ENCODE peak calls at places on chromosome 15, in four cellular contexts. I is H9; P is CD8-positive, alpha-beta memory T cell; T is thyroid gland. Y is an unnamed sample. For H3K4me1, the result is how much of the 10 kb centered on the place peaks cover.

GRCh38 chr15:58330836-58331561 is 100.8 kb upstream of the LIPC start:
- DNase-seq in I (no peak), P (no peak), T (no peak), Y (no peak)

GRCh38 chr15:73983211-73983727 is 8.8 kb downstream of the STOML1 start:
- DNase-seq in I (no peak), P (no peak), T (peak), Y (peak)

GRCh38 chr15:57506422-57506821 is 85.3 kb upstream of the MYZAP start:
- DNase-seq in I (peak), P (no peak), T (no peak), Y (no peak)

GRCh38 chr15:55774113-55774970 is 31.4 kb upstream of the PRTG start:
- DNase-seq in I (peak), T (peak), P (peak), Y (no peak)

GRCh38 chr15:75063889-75064288 is 40.5 kb downstream of the PPCDC start:
- DNase-seq in T (no peak), P (no peak), I (no peak), Y (no peak)

GRCh38 chr15:85312925-85313324 is 67.5 kb upstream of the AKAP13 start:
- DNase-seq in T (no peak), P (no peak), I (no peak), Y (no peak)

GRCh38 chr15:75891895-75892294 is 11.8 kb upstream of the FBXO22 start:
- DNase-seq in T (no peak), I (no peak), P (no peak), Y (no peak)

GRCh38 chr15:62087671-62088360 is 21.0 kb downstream of the C2CD4A start:
- DNase-seq in I (no peak), T (peak), P (no peak), Y (no peak)

GRCh38 chr15:40379853-40380252 is 2.7 kb upstream of the KNSTRN start:
- DNase-seq in P (no peak), T (peak), I (no peak), Y (peak)

GRCh38 chr15:77603616-77604406 is 28.9 kb downstream of the LINGO1 start:
- DNase-seq in P (no peak), I (no peak), T (no peak), Y (no peak)

GRCh38 chr15:71651750-71652186 is 158.6 kb upstream of the NR2E3 start:
- DNase-seq in I (peak), T (peak), P (no peak), Y (no peak)

GRCh38 chr15:46260937-46261336 is 626.1 kb downstream of the SQOR start:
- DNase-seq in P (no peak), I (peak), T (no peak), Y (no peak)

GRCh38 chr15:79018960-79019359 is 71.6 kb downstream of the RASGRF1 start:
- DNase-seq in T (no peak), P (no peak), I (no peak), Y (no peak)

GRCh38 chr15:89912674-89913396 is at the start of gene ARPIN:
- DNase-seq in I (peak), P (no peak), T (peak), Y (peak)

GRCh38 chr15:101539492-101539891 is 50.0 kb upstream of the PCSK6 start:
- DNase-seq in P (no peak), T (no peak), I (peak), Y (no peak)

GRCh38 chr15:68809517-68809916 is 11.2 kb downstream of the ANP32A start:
- DNase-seq in I (no peak), P (no peak), T (no peak), Y (no peak)

GRCh38 chr15:86082619-86083377 is 3.1 kb downstream of the AGBL1 start:
- DNase-seq in T (no peak), I (no peak), P (no peak), Y (no peak)

GRCh38 chr15:71278989-71279756 is 163.9 kb downstream of the THSD4 start:
- DNase-seq in T (peak), I (no peak), P (no peak), Y (peak)

GRCh38 chr15:25243800-25244097 is 195.1 kb downstream of the UBE3A start:
- DNase-seq in T (no peak), P (no peak), I (peak), Y (peak)

GRCh38 chr15:67120839-67121540 is 55.6 kb downstream of the SMAD3 start:
- DNase-seq in I (no peak), T (peak), P (peak), Y (peak)
- H3K4me1 ChIP-seq in I (under half), T (half or more), P (half or more), Y (under half)

GRCh38 chr15:31335991-31336942 is 9.6 kb downstream of the KLF13 start:
- DNase-seq in P (no peak), I (no peak), T (peak), Y (no peak)

GRCh38 chr15:31338318-31338878 is 11.8 kb downstream of the KLF13 start:
- DNase-seq in P (no peak), I (no peak), T (peak), Y (no peak)

GRCh38 chr15:31336943-31337295 is 10.3 kb downstream of the KLF13 start:
- DNase-seq in T (peak), P (no peak), I (no peak), Y (no peak)

GRCh38 chr15:31338879-31339557 is 12.4 kb downstream of the KLF13 start:
- DNase-seq in T (peak), P (peak), I (peak), Y (peak)

GRCh38 chr15:31337352-31338031 is 10.9 kb downstream of the KLF13 start:
- DNase-seq in P (no peak), I (no peak), T (no peak), Y (no peak)
- H3K4me1 ChIP-seq in P (half or more), I (under half), T (half or more), Y (under half)

DNA sequence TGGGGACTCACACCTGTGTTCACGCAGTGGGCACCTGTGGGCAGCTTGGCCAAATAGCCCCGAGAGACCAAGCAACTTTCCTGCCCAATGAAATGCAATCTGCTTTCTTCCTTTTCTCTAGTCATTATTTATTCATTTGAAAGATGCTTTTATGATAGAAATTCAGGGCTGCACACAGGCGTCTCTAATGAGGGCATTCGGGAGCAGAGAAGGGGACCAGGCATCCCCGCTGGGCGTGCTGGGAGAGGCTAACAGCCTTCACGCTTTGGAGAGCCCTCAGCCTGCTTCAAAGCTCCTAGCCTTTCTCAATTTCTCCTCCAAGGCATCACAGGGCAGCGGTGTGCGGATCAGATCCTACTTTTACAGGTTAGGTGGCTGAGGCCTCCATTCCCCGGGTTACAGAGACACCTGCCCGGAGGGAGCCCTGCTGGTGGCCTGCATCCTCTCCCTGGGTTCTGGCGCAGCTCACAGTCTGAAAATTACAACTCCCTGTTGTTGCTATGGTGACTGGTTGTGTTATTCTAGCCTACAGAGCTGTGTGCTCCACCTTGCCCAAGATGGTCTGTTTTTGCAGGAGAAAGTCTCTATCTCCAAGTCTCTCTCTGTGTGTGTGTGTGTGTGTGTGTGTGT is 21.8 kb upstream of the KLF13 start:
- DNase-seq in T (peak), I (no peak), P (no peak), Y (no peak)
- H3K4me1 ChIP-seq in T (half or more), I (under half), P (under half), Y (under half)

GRCh38 chr15:60392986-60393811 is 4.6 kb downstream of the ANXA2 start:
- DNase-seq in T (peak), I (no peak), P (no peak), Y (peak)
- H3K4me1 ChIP-seq in T (half or more), I (under half), P (under half), Y (half or more)

GRCh38 chr15:98786706-98787105 is 138.4 kb downstream of the IGF1R start:
- DNase-seq in T (no peak), I (no peak), P (no peak), Y (no peak)

GRCh38 chr15:98787936-98788757 is 139.8 kb downstream of the IGF1R start:
- DNase-seq in T (no peak), P (no peak), I (no peak), Y (peak)

GRCh38 chr15:98785408-98785795 is 137.1 kb downstream of the IGF1R start:
- DNase-seq in T (no peak), P (no peak), I (no peak), Y (no peak)

GRCh38 chr15:98787190-98787589 is 138.9 kb downstream of the IGF1R start:
- DNase-seq in I (no peak), P (no peak), T (peak), Y (no peak)

DNA sequence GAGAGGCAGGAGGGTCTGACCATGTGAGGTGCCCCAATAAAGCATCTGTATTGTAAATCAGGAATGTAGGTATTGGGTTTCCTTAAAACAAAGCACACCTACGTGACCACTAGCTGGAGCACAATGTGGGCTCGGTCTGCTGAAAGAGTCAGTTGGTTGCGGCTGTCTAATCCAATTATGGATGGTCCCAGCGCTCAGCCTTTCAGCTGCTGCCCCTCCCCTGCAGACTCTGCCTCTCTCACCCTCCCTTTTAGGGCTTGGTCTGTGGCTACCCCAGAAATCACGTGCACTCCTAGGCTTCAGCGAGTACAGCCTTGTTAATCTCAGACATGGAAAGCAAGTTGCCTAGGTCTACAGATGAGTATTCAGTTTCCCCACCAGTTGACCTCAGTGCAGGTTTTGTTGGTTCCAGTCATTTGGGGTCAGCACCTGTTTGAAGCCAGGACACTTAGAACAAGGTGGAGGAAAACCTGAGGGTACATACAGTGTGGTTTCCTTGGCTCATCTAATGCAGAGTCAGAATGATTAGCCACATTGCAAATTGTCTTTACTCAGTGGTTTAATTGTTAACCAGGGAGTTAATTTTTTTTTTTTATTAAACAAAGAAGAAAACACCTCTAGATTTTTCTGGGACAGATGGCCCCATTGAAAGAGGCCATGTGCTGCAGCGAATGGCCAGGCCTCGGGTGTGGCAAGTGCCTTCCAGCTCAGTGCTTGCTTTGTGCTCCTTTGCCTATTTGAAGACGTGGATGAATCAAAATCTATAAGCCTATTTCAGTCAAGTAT is 137.7 kb downstream of the IGF1R start:
- DNase-seq in P (no peak), T (no peak), I (no peak), Y (no peak)
- H3K4me1 ChIP-seq in P (under half), T (under half), I (under half), Y (under half)

GRCh38 chr15:41930867-41931222 is 37.0 kb upstream of the SPTBN5 start:
- DNase-seq in T (no peak), P (no peak), I (no peak), Y (no peak)
- H3K4me1 ChIP-seq in T (half or more), P (under half), I (under half), Y (half or more)

DNA sequence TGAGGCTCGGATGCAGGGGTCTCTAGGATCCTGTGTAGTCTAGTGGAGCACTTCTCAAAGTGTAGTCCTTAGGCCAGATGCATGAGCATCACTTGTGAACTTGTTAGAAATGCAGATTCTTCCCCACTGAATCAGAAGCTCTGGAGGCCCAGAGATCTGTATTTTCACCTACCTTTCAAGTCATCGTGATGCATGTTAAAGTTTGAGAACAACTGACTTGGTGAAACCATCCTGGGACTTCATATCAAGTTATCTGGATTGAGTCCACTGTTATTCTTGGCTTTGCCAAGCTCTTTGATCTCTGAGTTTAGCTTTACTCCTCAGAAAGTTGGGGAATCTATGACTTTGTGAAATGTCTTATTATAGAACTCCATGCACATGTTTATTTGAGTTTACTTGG is 78.5 kb downstream of the ARNT2 start:
- DNase-seq in I (no peak), T (no peak), P (no peak), Y (no peak)
- H3K4me1 ChIP-seq in I (under half), T (under half), P (under half), Y (under half)

DNA sequence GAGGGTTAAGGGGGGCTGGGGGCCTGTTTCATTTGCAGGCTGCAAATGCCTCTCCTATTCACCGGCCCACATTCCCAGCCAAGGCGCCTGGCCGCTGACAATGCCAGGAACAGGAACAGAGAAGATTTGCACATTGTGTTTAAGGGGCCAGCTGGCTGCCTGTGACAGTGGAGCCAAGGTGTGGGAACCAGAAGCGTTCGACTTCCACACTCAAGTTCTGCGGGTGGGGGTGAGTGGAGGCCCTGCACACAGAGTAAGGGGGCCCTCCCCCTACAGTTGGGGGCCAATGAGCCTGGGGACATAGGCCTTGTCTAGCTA is 9.5 kb downstream of the IGDCC3 start:
- DNase-seq in T (peak), I (peak), P (no peak), Y (no peak)
- H3K4me1 ChIP-seq in T (under half), I (under half), P (under half), Y (under half)

GRCh38 chr15:88125578-88125977 is 131.0 kb downstream of the NTRK3 start:
- DNase-seq in T (no peak), I (no peak), P (no peak), Y (no peak)
- H3K4me1 ChIP-seq in T (under half), I (under half), P (under half), Y (under half)

Y was measured in breast epithelium.